ENCODE peak calls at places on chromosomes 1 and 21, in four cellular contexts. E is WTC11, C is GM12878, G is SK-N-SH. B is an unnamed sample.

GRCh38 chr1:179369751-179370341 is 4.1 kb downstream of the AXDND1 start:
- DNase-seq in E (no peak), C (peak; percentile 33), G (peak; percentile 63), B (peak; percentile 76)

GRCh38 chr1:56446531-56447098 is 132.7 kb downstream of the PLPP3 start:
- DNase-seq in E (no peak), C (no peak), G (no peak), B (no peak)

GRCh38 chr1:53266038-53266437 is 27.7 kb upstream of the MAGOH start:
- DNase-seq in E (no peak), C (no peak), G (no peak), B (peak; percentile 23)

GRCh38 chr1:66207484-66207883 is 326.5 kb upstream of the SGIP1 start:
- DNase-seq in E (no peak), C (no peak), G (no peak), B (no peak)

GRCh38 chr1:183385746-183386145 is 32.4 kb downstream of the NMNAT2 start:
- DNase-seq in E (no peak), C (no peak), G (no peak), B (no peak)

GRCh38 chr1:55035904-55036303 is 3.4 kb upstream of the PCSK9 start:
- DNase-seq in E (no peak), C (no peak), G (no peak), B (peak; percentile 43)

GRCh38 chr1:2236695-2237677 is 8.9 kb downstream of the SKI start:
- DNase-seq in E (no peak), C (no peak), G (no peak), B (no peak)

GRCh38 chr1:164914208-164914607 is 355.2 kb downstream of the PBX1 start:
- DNase-seq in E (no peak), C (no peak), G (no peak), B (no peak)

GRCh38 chr1:11879311-11880180 is 20.8 kb upstream of the NPPB start:
- DNase-seq in E (no peak), C (no peak), G (no peak), B (peak; percentile 55)

GRCh38 chr1:44650159-44650831 is 24.0 kb downstream of the TMEM53 start:
- DNase-seq in E (peak; percentile 39), C (no peak), G (peak; percentile 81), B (no peak)

GRCh38 chr21:36320421-36321324 is 676 bp downstream of the MORC3 start:
- DNase-seq in E (peak; percentile 66), C (peak; percentile 17), G (peak; percentile 81), B (peak; percentile 95)

GRCh38 chr1:91650764-91651163 is 150.1 kb downstream of the CDC7 start:
- DNase-seq in E (no peak), C (no peak), G (no peak), B (no peak)

GRCh38 chr1:91643431-91643830 is 142.8 kb downstream of the CDC7 start:
- DNase-seq in E (no peak), C (no peak), G (no peak), B (no peak)

GRCh38 chr1:91645031-91645430 is 144.4 kb downstream of the CDC7 start:
- DNase-seq in E (peak; percentile 30), C (no peak), G (no peak), B (no peak)

GRCh38 chr1:91651243-91651642 is 150.6 kb downstream of the CDC7 start:
- DNase-seq in E (no peak), C (no peak), G (no peak), B (no peak)

GRCh38 chr1:91647061-91647460 is 146.4 kb downstream of the CDC7 start:
- DNase-seq in E (no peak), C (no peak), G (no peak), B (no peak)
- TF ChIP-seq USF1 in E (no peak), C (no peak), G (no peak), B (no peak)

DNA sequence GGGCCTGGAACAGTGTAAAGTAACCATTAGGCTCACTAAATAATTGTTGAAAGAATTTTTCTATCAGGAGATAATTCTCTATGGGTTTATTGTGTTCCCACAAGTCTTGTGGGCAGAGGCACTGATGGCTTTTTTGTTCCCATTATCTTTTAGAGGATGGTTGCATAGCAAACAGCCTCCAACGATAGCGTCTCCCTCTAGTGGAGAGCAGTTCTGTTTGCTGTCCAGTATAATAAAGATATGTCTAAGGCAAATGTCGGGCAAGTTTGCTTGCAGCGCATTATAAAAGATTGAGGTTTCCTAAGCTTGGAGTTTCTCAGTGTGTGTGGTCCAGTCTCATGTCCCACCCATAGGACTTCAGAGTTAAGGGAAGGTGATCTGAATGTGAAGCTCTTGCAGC is 1.3 kb upstream of the SLC6A17 start:
- DNase-seq in E (no peak), C (no peak), G (no peak), B (no peak)
- TF ChIP-seq USF1 in E (no peak), C (no peak), G (no peak), B (no peak)

GRCh38 chr1:229537894-229538293 is 20.6 kb downstream of the ABCB10 start:
- DNase-seq in E (no peak), C (no peak), G (no peak), B (no peak)

GRCh38 chr1:229539868-229540506 is 18.5 kb downstream of the ABCB10 start:
- DNase-seq in E (no peak), C (no peak), G (no peak), B (no peak)

GRCh38 chr1:229535226-229535625 is 23.3 kb downstream of the ABCB10 start:
- DNase-seq in E (no peak), C (no peak), G (no peak), B (no peak)

GRCh38 chr1:229538945-229539344 is 19.6 kb downstream of the ABCB10 start:
- DNase-seq in E (no peak), C (no peak), G (no peak), B (no peak)

GRCh38 chr1:229536982-229537381 is 21.5 kb downstream of the ABCB10 start:
- DNase-seq in E (no peak), C (no peak), G (no peak), B (no peak)
- TF ChIP-seq USF1 in E (no peak), C (no peak), G (no peak), B (no peak)

GRCh38 chr1:24491577-24492360 is 10.9 kb upstream of the RCAN3 start:
- DNase-seq in E (no peak), C (no peak), G (peak; percentile 56), B (no peak)
- TF ChIP-seq USF1 in E (no peak), C (no peak), G (no peak), B (no peak)

B was measured in K562.